ENCODE peak calls at places on chromosome 22, in seven cellular contexts. One of them, this sample, is unnamed.

GRCh38 chr22:45504703-45505341 is 2.1 kb downstream of the FBLN1 start:
- DNase-seq in HS-5: no peak
- DNase-seq in AG09309: no peak
- DNase-seq in amniotic stem cell: no peak
- DNase-seq in hepatocyte: peak
- DNase-seq in T-cell: no peak
- DNase-seq in DMS153: no peak
- DNase-seq in this sample: no peak

GRCh38 chr22:30826670-30827355 is 132.1 kb downstream of the OSBP2 start:
- DNase-seq in HS-5: no peak
- DNase-seq in hepatocyte: no peak
- DNase-seq in T-cell: no peak
- DNase-seq in DMS153: no peak
- DNase-seq in amniotic stem cell: no peak
- DNase-seq in AG09309: no peak
- DNase-seq in this sample: no peak

GRCh38 chr22:48369789-48370507 is 1457.7 kb downstream of the BRD1 start:
- DNase-seq in T-cell: no peak
- DNase-seq in HS-5: no peak
- DNase-seq in AG09309: no peak
- DNase-seq in DMS153: peak
- DNase-seq in amniotic stem cell: no peak
- DNase-seq in hepatocyte: peak
- DNase-seq in this sample: no peak

GRCh38 chr22:30088468-30088867 is 8.2 kb downstream of the HORMAD2 start:
- DNase-seq in AG09309: no peak
- DNase-seq in hepatocyte: no peak
- DNase-seq in amniotic stem cell: no peak
- DNase-seq in DMS153: no peak
- DNase-seq in HS-5: no peak
- DNase-seq in T-cell: no peak
- DNase-seq in this sample: no peak

GRCh38 chr22:31044262-31044861 is 36.8 kb upstream of the SMTN start:
- DNase-seq in amniotic stem cell: no peak
- DNase-seq in T-cell: no peak
- DNase-seq in AG09309: no peak
- DNase-seq in hepatocyte: no peak
- DNase-seq in DMS153: no peak
- DNase-seq in HS-5: no peak
- DNase-seq in this sample: no peak

GRCh38 chr22:50620861-50621490 is 7.0 kb downstream of the ARSA start:
- DNase-seq in hepatocyte: no peak
- DNase-seq in DMS153: no peak
- DNase-seq in amniotic stem cell: no peak
- DNase-seq in AG09309: no peak
- DNase-seq in T-cell: peak
- DNase-seq in HS-5: no peak
- DNase-seq in this sample: no peak

GRCh38 chr22:39176067-39176621 is 23.7 kb upstream of the CBX7 start:
- DNase-seq in HS-5: peak
- DNase-seq in AG09309: no peak
- DNase-seq in hepatocyte: peak
- DNase-seq in DMS153: no peak
- DNase-seq in amniotic stem cell: no peak
- DNase-seq in T-cell: no peak
- DNase-seq in this sample: no peak

GRCh38 chr22:29647954-29648737 is 44.7 kb downstream of the NF2 start:
- DNase-seq in hepatocyte: no peak
- DNase-seq in amniotic stem cell: no peak
- DNase-seq in AG09309: no peak
- DNase-seq in T-cell: no peak
- DNase-seq in DMS153: no peak
- DNase-seq in HS-5: no peak
- DNase-seq in this sample: no peak

GRCh38 chr22:46086577-46087335 is 63.6 kb upstream of the PPARA start:
- DNase-seq in hepatocyte: no peak
- DNase-seq in amniotic stem cell: no peak
- DNase-seq in AG09309: no peak
- DNase-seq in T-cell: no peak
- DNase-seq in HS-5: no peak
- DNase-seq in DMS153: no peak
- DNase-seq in this sample: no peak

GRCh38 chr22:35425971-35426800 is 26.2 kb downstream of the MCM5 start:
- DNase-seq in T-cell: no peak
- DNase-seq in AG09309: no peak
- DNase-seq in hepatocyte: peak
- DNase-seq in HS-5: no peak
- DNase-seq in amniotic stem cell: no peak
- DNase-seq in DMS153: peak
- DNase-seq in this sample: no peak

GRCh38 chr22:30283342-30283741 is 6.0 kb downstream of the CASTOR1 start:
- DNase-seq in amniotic stem cell: no peak
- DNase-seq in DMS153: no peak
- DNase-seq in HS-5: no peak
- DNase-seq in T-cell: no peak
- DNase-seq in hepatocyte: no peak
- DNase-seq in AG09309: no peak
- DNase-seq in this sample: no peak

GRCh38 chr22:44523981-44524759 is 26.1 kb upstream of the RTL6 start:
- DNase-seq in AG09309: peak
- DNase-seq in hepatocyte: peak
- DNase-seq in amniotic stem cell: peak
- DNase-seq in DMS153: no peak
- DNase-seq in T-cell: no peak
- DNase-seq in HS-5: peak
- DNase-seq in this sample: no peak

GRCh38 chr22:50317674-50318073 is 9.1 kb downstream of the DENND6B start:
- DNase-seq in hepatocyte: no peak
- DNase-seq in HS-5: no peak
- DNase-seq in AG09309: no peak
- DNase-seq in amniotic stem cell: no peak
- DNase-seq in DMS153: no peak
- DNase-seq in T-cell: no peak
- DNase-seq in this sample: no peak

GRCh38 chr22:31271485-31271884 is 20.8 kb downstream of the PIK3IP1 start:
- DNase-seq in AG09309: no peak
- DNase-seq in amniotic stem cell: no peak
- DNase-seq in DMS153: no peak
- DNase-seq in T-cell: no peak
- DNase-seq in hepatocyte: peak
- DNase-seq in HS-5: no peak
- DNase-seq in this sample: no peak

GRCh38 chr22:47837703-47838102 is 1075.3 kb downstream of the TBC1D22A start:
- DNase-seq in hepatocyte: peak
- DNase-seq in AG09309: no peak
- DNase-seq in DMS153: no peak
- DNase-seq in T-cell: no peak
- DNase-seq in HS-5: no peak
- DNase-seq in amniotic stem cell: no peak
- DNase-seq in this sample: no peak

GRCh38 chr22:26837784-26838520 is 180.6 kb downstream of the MIAT start:
- DNase-seq in hepatocyte: peak
- DNase-seq in DMS153: no peak
- DNase-seq in AG09309: no peak
- DNase-seq in HS-5: no peak
- DNase-seq in amniotic stem cell: no peak
- DNase-seq in T-cell: no peak
- DNase-seq in this sample: no peak